ENCODE peak calls at places on chromosomes 16 and 17, in six cellular contexts. One of them, this sample, is unnamed.
A peak's percentile ranks its signal among the peaks of the same experiment; 100 is the strongest.

GRCh38 chr16:19523559-19524355 is at the start of gene CCP110:
- DNase-seq in neural progenitor cell: peak; percentile 98
- DNase-seq in Peyer's patch: peak; percentile 98
- DNase-seq in PC-3: peak; percentile 94
- DNase-seq in GM06990: peak; percentile 92
- DNase-seq in cardiac muscle cell: peak; percentile 97
- DNase-seq in this sample: peak; percentile 97

GRCh38 chr17:10234033-10234432 is 35.6 kb upstream of the GAS7 start:
- DNase-seq in neural progenitor cell: no peak
- DNase-seq in Peyer's patch: no peak
- DNase-seq in PC-3: no peak
- DNase-seq in GM06990: no peak
- DNase-seq in cardiac muscle cell: no peak
- DNase-seq in this sample: no peak

GRCh38 chr17:81541123-81541522 is 11.0 kb downstream of the FAAP100 start:
- DNase-seq in neural progenitor cell: no peak
- DNase-seq in Peyer's patch: no peak
- DNase-seq in PC-3: no peak
- DNase-seq in GM06990: peak; percentile 9
- DNase-seq in cardiac muscle cell: no peak
- DNase-seq in this sample: no peak

GRCh38 chr17:41009301-41009760 is 403 bp upstream of the KRTAP3-1 start:
- DNase-seq in neural progenitor cell: peak; percentile 56
- DNase-seq in Peyer's patch: no peak
- DNase-seq in PC-3: peak; percentile 81
- DNase-seq in GM06990: no peak
- DNase-seq in cardiac muscle cell: no peak
- DNase-seq in this sample: no peak

GRCh38 chr17:3852561-3852960 is 6.5 kb upstream of the NCBP3 start:
- DNase-seq in neural progenitor cell: no peak
- DNase-seq in Peyer's patch: no peak
- DNase-seq in PC-3: no peak
- DNase-seq in GM06990: no peak
- DNase-seq in cardiac muscle cell: peak; percentile 56
- DNase-seq in this sample: no peak

GRCh38 chr16:65497571-65497970 is 375.7 kb upstream of the CDH11 start:
- DNase-seq in neural progenitor cell: no peak
- DNase-seq in Peyer's patch: no peak
- DNase-seq in PC-3: no peak
- DNase-seq in GM06990: no peak
- DNase-seq in cardiac muscle cell: no peak
- DNase-seq in this sample: no peak

GRCh38 chr16:83458612-83459011 is 349.2 kb upstream of the HSBP1 start:
- DNase-seq in neural progenitor cell: no peak
- DNase-seq in Peyer's patch: no peak
- DNase-seq in PC-3: no peak
- DNase-seq in GM06990: peak; percentile 30
- DNase-seq in cardiac muscle cell: peak; percentile 59
- DNase-seq in this sample: peak; percentile 81

GRCh38 chr17:19648475-19649406 is at the start of gene ALDH3A2:
- DNase-seq in neural progenitor cell: peak; percentile 95
- DNase-seq in Peyer's patch: peak; percentile 99
- DNase-seq in PC-3: peak; percentile 97
- DNase-seq in GM06990: peak; percentile 94
- DNase-seq in cardiac muscle cell: peak; percentile 97
- DNase-seq in this sample: peak; percentile 97

GRCh38 chr16:17299790-17300189 is 171.0 kb downstream of the XYLT1 start:
- DNase-seq in neural progenitor cell: no peak
- DNase-seq in Peyer's patch: no peak
- DNase-seq in PC-3: no peak
- DNase-seq in GM06990: no peak
- DNase-seq in cardiac muscle cell: no peak
- DNase-seq in this sample: no peak

GRCh38 chr16:85633888-85634287 is 20.8 kb downstream of the GSE1 start:
- DNase-seq in neural progenitor cell: no peak
- DNase-seq in Peyer's patch: no peak
- DNase-seq in PC-3: no peak
- DNase-seq in GM06990: no peak
- DNase-seq in cardiac muscle cell: no peak
- DNase-seq in this sample: no peak

GRCh38 chr17:4440690-4441686 is 7.2 kb downstream of the SPNS3 start:
- DNase-seq in neural progenitor cell: no peak
- DNase-seq in Peyer's patch: no peak
- DNase-seq in PC-3: no peak
- DNase-seq in GM06990: no peak
- DNase-seq in cardiac muscle cell: peak; percentile 74
- DNase-seq in this sample: no peak

GRCh38 chr17:83116311-83116771 is 36.9 kb downstream of the METRNL start:
- DNase-seq in neural progenitor cell: no peak
- DNase-seq in Peyer's patch: no peak
- DNase-seq in PC-3: no peak
- DNase-seq in GM06990: no peak
- DNase-seq in cardiac muscle cell: no peak
- DNase-seq in this sample: no peak

GRCh38 chr17:47205419-47205963 is 3.7 kb upstream of the MYL4 start:
- DNase-seq in neural progenitor cell: no peak
- DNase-seq in Peyer's patch: peak; percentile 78
- DNase-seq in PC-3: no peak
- DNase-seq in GM06990: peak; percentile 62
- DNase-seq in cardiac muscle cell: peak; percentile 81
- DNase-seq in this sample: no peak

DNA sequence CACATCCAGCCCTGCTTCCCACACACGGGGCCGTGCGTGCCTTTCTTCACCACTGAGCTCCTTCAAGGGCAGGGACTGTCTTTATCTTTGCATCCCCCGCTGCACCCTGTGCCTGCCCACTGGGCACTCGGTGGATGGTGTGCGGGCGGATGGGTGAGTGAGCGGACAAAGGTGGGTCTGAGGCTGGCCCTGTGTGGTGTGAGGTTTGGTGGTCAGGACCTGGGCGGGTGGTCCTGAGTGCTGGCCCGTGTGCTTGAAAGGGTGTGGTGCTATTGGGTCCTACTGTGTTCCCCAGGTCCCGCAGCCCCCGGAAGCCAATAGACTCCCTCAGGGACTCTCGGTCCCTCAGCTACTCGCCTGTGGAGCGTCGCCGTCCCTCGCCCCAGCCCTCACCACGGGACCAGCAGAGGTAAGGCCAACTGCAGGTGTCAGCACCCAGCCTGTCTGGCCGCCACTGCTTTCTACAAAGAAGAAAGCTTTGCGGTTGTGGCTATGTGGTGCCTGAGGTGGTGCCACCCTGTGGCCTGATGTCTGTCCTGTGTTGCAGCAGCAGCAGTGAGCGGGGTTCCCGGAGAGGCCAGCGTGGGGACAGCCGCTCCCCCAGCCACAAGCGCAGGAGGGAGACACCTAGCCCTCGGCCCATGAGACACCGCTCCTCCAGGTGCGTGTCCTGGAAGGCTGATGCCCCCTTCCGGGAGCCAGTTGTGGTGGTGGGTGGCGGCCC is 6.9 kb downstream of the ELOB start:
- DNase-seq in neural progenitor cell: no peak
- DNase-seq in Peyer's patch: no peak
- DNase-seq in PC-3: no peak
- DNase-seq in GM06990: no peak
- DNase-seq in cardiac muscle cell: no peak
- DNase-seq in this sample: peak; percentile 52
- TF ChIP-seq CTCF in neural progenitor cell: no peak
- TF ChIP-seq CTCF in Peyer's patch: no peak
- TF ChIP-seq CTCF in PC-3: peak; percentile 31
- TF ChIP-seq CTCF in GM06990: peak; percentile 24
- TF ChIP-seq CTCF in cardiac muscle cell: no peak
- TF ChIP-seq CTCF in this sample: peak; percentile 26

GRCh38 chr16:30902070-30902972 is 5.9 kb downstream of the CTF1 start:
- DNase-seq in neural progenitor cell: peak; percentile 92
- DNase-seq in Peyer's patch: peak; percentile 42
- DNase-seq in PC-3: peak; percentile 62
- DNase-seq in GM06990: peak; percentile 78
- DNase-seq in cardiac muscle cell: peak; percentile 79
- DNase-seq in this sample: peak; percentile 57
- TF ChIP-seq CTCF in neural progenitor cell: no peak
- TF ChIP-seq CTCF in Peyer's patch: no peak
- TF ChIP-seq CTCF in PC-3: no peak
- TF ChIP-seq CTCF in GM06990: no peak
- TF ChIP-seq CTCF in cardiac muscle cell: no peak
- TF ChIP-seq CTCF in this sample: no peak

GRCh38 chr16:87587636-87588035 is 14.7 kb upstream of the JPH3 start:
- DNase-seq in neural progenitor cell: no peak
- DNase-seq in Peyer's patch: no peak
- DNase-seq in PC-3: no peak
- DNase-seq in GM06990: no peak
- DNase-seq in cardiac muscle cell: no peak
- DNase-seq in this sample: no peak
- TF ChIP-seq CTCF in neural progenitor cell: no peak
- TF ChIP-seq CTCF in Peyer's patch: no peak
- TF ChIP-seq CTCF in PC-3: no peak
- TF ChIP-seq CTCF in GM06990: no peak
- TF ChIP-seq CTCF in cardiac muscle cell: no peak
- TF ChIP-seq CTCF in this sample: no peak

DNA sequence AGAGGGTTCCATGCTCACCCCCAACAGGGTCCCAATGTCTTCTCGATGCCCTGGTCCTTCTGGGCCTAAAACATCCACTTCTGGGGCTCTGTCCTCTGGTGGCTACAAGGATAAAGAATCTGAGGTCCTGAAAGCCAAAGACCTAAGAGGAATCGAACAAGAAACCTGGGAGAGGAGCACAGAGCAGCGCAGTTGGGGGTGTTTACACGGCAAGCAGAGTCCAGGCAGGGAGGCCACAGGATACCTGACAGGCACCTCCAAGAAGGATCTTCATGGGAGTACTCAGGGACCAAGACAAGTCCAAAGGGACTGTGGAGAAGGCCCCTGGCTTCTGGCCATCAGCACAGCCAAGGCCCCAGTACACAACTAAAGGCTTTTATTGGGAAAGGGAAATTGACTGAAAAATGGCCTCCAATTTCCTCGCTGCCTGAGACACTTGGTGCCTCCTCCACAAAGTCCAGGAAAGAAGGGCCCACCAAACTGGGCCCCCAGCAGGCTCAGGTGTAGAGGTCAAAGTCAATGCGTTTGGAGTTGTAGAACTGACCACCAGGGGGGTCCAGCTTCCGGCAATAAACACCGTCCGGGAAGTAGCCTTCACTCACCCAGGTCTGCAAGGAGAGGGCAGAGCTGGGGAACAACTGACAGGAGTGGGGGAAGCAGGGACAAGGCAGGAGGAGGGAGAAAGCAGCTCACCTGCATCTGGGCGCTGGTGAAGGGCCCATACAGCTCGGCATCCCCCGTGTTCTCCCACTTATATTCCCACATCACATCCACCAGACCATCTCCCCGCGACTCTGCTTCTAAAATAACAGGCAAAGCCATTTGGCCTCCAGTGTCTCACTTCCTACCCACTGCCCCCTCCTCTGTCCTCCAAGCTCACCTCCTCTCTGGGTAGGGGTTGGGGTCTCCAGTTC is 2.4 kb downstream of the CD2BP2 start:
- DNase-seq in neural progenitor cell: no peak
- DNase-seq in Peyer's patch: no peak
- DNase-seq in PC-3: no peak
- DNase-seq in GM06990: no peak
- DNase-seq in cardiac muscle cell: no peak
- DNase-seq in this sample: no peak
- TF ChIP-seq CTCF in neural progenitor cell: peak; percentile 17
- TF ChIP-seq CTCF in Peyer's patch: no peak
- TF ChIP-seq CTCF in PC-3: peak; percentile 18
- TF ChIP-seq CTCF in GM06990: peak; percentile 7
- TF ChIP-seq CTCF in cardiac muscle cell: peak; percentile 27
- TF ChIP-seq CTCF in this sample: no peak

DNA sequence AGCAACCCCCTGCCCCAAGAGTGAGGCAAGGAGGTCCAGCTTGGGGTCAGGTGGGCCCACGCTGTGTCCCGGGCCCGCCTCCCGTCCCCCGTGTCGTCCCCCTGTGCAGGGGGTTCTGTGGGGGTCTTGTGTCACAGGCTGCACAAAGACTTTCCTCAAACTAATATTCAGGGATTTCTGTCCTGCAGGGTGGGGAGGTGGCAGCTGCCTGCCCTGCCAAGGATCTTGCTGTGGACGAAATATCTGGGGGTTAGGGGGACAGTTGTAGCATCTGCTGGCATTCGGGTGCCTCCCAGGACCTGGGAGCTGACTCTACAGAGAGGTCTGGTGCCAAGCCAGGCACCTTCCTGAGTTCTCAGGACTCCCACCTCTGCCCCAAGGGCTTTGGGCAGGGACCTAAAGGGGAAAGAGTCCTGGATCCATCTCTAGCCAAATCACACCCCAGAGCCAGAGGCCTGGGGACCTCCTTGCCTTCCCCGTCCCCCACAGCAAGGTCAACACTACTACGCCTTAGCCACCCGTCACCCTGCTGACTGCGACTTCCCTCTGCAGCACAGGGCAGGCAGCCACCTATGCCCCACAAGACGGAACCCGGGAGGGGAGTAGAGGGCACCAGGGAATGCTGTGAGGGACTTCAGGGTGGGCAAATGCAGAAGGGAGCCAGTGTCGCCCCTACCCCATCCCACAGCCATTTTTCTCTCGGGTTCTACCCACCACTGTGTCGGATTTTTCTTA is 59.3 kb downstream of the TMEM132E start:
- DNase-seq in neural progenitor cell: no peak
- DNase-seq in Peyer's patch: no peak
- DNase-seq in PC-3: no peak
- DNase-seq in GM06990: no peak
- DNase-seq in cardiac muscle cell: no peak
- DNase-seq in this sample: no peak
- TF ChIP-seq CTCF in neural progenitor cell: peak; percentile 3
- TF ChIP-seq CTCF in Peyer's patch: peak; percentile 11
- TF ChIP-seq CTCF in PC-3: no peak
- TF ChIP-seq CTCF in GM06990: no peak
- TF ChIP-seq CTCF in cardiac muscle cell: no peak
- TF ChIP-seq CTCF in this sample: no peak

GRCh38 chr16:78122774-78123315 is 23.4 kb downstream of the WWOX start:
- DNase-seq in neural progenitor cell: peak; percentile 32
- DNase-seq in Peyer's patch: no peak
- DNase-seq in PC-3: peak; percentile 72
- DNase-seq in GM06990: peak; percentile 36
- DNase-seq in cardiac muscle cell: peak; percentile 75
- DNase-seq in this sample: peak; percentile 75
- TF ChIP-seq CTCF in neural progenitor cell: peak; percentile 66
- TF ChIP-seq CTCF in Peyer's patch: no peak
- TF ChIP-seq CTCF in PC-3: peak; percentile 61
- TF ChIP-seq CTCF in GM06990: no peak
- TF ChIP-seq CTCF in cardiac muscle cell: peak; percentile 29
- TF ChIP-seq CTCF in this sample: peak; percentile 51

DNA sequence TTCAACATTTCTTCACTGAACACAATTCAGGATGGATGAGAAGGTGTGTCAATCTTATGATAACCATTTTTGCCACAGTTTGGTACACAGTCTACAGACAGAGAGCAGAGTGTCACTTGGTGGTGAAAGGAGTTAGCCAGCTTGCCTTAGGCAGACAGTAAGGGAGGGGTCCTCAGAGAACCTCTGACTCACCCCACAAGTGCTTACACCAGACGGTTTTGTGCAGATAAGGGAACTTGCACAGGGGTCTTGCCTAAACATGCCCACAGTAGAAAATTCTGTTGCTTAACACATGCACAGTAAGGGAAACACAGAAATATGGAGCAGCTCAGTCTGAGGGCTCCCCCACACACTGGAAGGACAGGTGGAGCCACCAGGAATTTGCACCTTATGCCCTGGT is 204.5 kb upstream of the CDH8 start:
- DNase-seq in neural progenitor cell: no peak
- DNase-seq in Peyer's patch: no peak
- DNase-seq in PC-3: no peak
- DNase-seq in GM06990: no peak
- DNase-seq in cardiac muscle cell: no peak
- DNase-seq in this sample: no peak
- TF ChIP-seq CTCF in neural progenitor cell: no peak
- TF ChIP-seq CTCF in Peyer's patch: no peak
- TF ChIP-seq CTCF in PC-3: no peak
- TF ChIP-seq CTCF in GM06990: no peak
- TF ChIP-seq CTCF in cardiac muscle cell: no peak
- TF ChIP-seq CTCF in this sample: no peak

This sample was measured in MCF 10A.